ENCODE peak calls at places on chromosomes 6 and 20, in nine cellular contexts. Z is activated CD4-positive, alpha-beta T cell treated with anti-CD3 and anti-CD28 coated beads, Interleukin-2, amount 50 U/mL, for 48 hours; X is PC-3; F is Jurkat, Clone E6-1; W is testis; Y is ELR; D is CD8-positive, alpha-beta memory T cell; M is stimulated activated CD4-positive, alpha-beta T cell treated with anti-CD3 and anti-CD28 coated beads, Interleukin-15, amount 100 ng/mL, for 48 hours; R is progenitor cell of endocrine pancreas. A is an unnamed sample.

GRCh38 chr6:12766365-12766764 is 49.8 kb downstream of the PHACTR1 start:
- DNase-seq in Y (no peak), W (no peak), M (no peak), D (no peak), F (no peak), X (no peak), Z (no peak), R (no peak), A (no peak)

GRCh38 chr6:35209622-35210289 is 4.0 kb upstream of the SCUBE3 start:
- DNase-seq in D (no peak), M (no peak), R (no peak), Y (no peak), X (peak), Z (no peak), W (no peak), F (no peak), A (no peak)

GRCh38 chr6:53411451-53411850 is 62.7 kb upstream of the ELOVL5 start:
- DNase-seq in M (no peak), D (no peak), X (peak), Z (no peak), R (no peak), Y (peak), F (no peak), W (no peak), A (no peak)

GRCh38 chr6:4914412-4915159 is 89.3 kb downstream of the RPP40 start:
- DNase-seq in R (no peak), F (peak), W (no peak), D (no peak), Z (peak), M (no peak), X (peak), Y (peak), A (no peak)

GRCh38 chr6:33963351-33963750 is 159.5 kb upstream of the MLN start:
- DNase-seq in D (no peak), F (no peak), R (no peak), M (no peak), Y (no peak), Z (no peak), W (no peak), X (no peak), A (no peak)

GRCh38 chr6:17705428-17705777 is 1.3 kb downstream of the NUP153 start:
- DNase-seq in R (no peak), D (no peak), M (no peak), F (no peak), X (peak), Z (no peak), W (no peak), Y (peak), A (peak)

GRCh38 chr6:124962617-124963415 is 579 bp downstream of the RNF217 start:
- DNase-seq in M (no peak), R (peak), F (no peak), W (peak), X (peak), Z (peak), Y (peak), D (no peak), A (peak)

GRCh38 chr6:22828179-22829062 is 259.1 kb downstream of the HDGFL1 start:
- DNase-seq in D (no peak), R (peak), Y (peak), M (no peak), F (peak), Z (no peak), W (peak), X (peak), A (peak)

GRCh38 chr6:18262812-18263560 is 1.3 kb downstream of the DEK start:
- DNase-seq in W (no peak), D (peak), Z (peak), R (no peak), M (peak), F (peak), X (peak), Y (peak), A (peak)

GRCh38 chr20:12243327-12243726 is 325.6 kb downstream of the BTBD3 start:
- DNase-seq in W (peak), F (no peak), Z (no peak), R (no peak), D (no peak), Y (no peak), M (no peak), X (no peak), A (no peak)

GRCh38 chr6:143368426-143368825 is 82.1 kb downstream of the ADAT2 start:
- DNase-seq in W (no peak), X (peak), M (peak), Y (peak), D (no peak), Z (peak), R (no peak), F (no peak), A (no peak)

GRCh38 chr6:18447552-18447951 is 60.4 kb downstream of the RNF144B start:
- DNase-seq in F (no peak), M (no peak), R (no peak), D (no peak), W (no peak), Y (peak), X (no peak), Z (no peak), A (no peak)

GRCh38 chr6:116766506-116767176 is 1.1 kb upstream of the FAM162B start:
- DNase-seq in X (no peak), D (no peak), Y (no peak), Z (no peak), W (no peak), R (no peak), M (no peak), F (no peak), A (no peak)

GRCh38 chr6:55379895-55380294 is 52.6 kb downstream of the GFRAL start:
- DNase-seq in F (no peak), W (no peak), Y (peak), M (no peak), R (no peak), Z (no peak), D (no peak), X (no peak), A (no peak)

GRCh38 chr6:15200087-15200486 is 45.8 kb upstream of the JARID2 start:
- DNase-seq in M (no peak), F (no peak), Y (no peak), R (no peak), D (no peak), X (no peak), Z (no peak), W (no peak), A (no peak)

GRCh38 chr6:125267806-125268523 is 33.8 kb downstream of the HDDC2 start:
- DNase-seq in F (no peak), X (peak), Y (no peak), D (no peak), W (no peak), Z (no peak), M (no peak), R (no peak), A (peak)

GRCh38 chr6:41785689-41786450 is 1.6 kb upstream of the TOMM6 start:
- DNase-seq in Z (peak), M (no peak), X (no peak), Y (peak), W (peak), F (no peak), R (no peak), D (no peak), A (peak)

GRCh38 chr20:31712112-31712553 is 10.5 kb downstream of the BCL2L1 start:
- DNase-seq in W (peak), D (no peak), Y (no peak), F (no peak), X (peak), M (no peak), Z (no peak), R (no peak), A (peak)

GRCh38 chr6:96520039-96520850 is 1.4 kb upstream of the UFL1 start:
- DNase-seq in W (no peak), F (no peak), Z (no peak), X (peak), M (no peak), D (no peak), Y (peak), R (no peak), A (no peak)

GRCh38 chr20:41984031-41984430 is 365.9 kb upstream of the CHD6 start:
- DNase-seq in X (no peak), M (no peak), F (no peak), D (no peak), W (no peak), Z (no peak), Y (no peak), R (no peak), A (no peak)

GRCh38 chr20:22687676-22688360 is 103.4 kb upstream of the FOXA2 start:
- DNase-seq in F (no peak), R (no peak), X (no peak), Y (no peak), W (no peak), M (no peak), Z (no peak), D (no peak), A (no peak)

GRCh38 chr20:58746551-58747399 is 54.2 kb downstream of the NPEPL1 start:
- DNase-seq in D (no peak), Y (no peak), W (no peak), R (no peak), F (no peak), Z (no peak), X (no peak), M (no peak), A (no peak)

GRCh38 chr20:4322499-4322898 is 307.1 kb upstream of the RNF24 start:
- DNase-seq in R (no peak), D (no peak), X (no peak), Z (no peak), M (no peak), Y (no peak), W (no peak), F (no peak), A (no peak)

GRCh38 chr6:100370265-100370664 is 94.5 kb downstream of the SIM1 start:
- DNase-seq in Z (no peak), D (no peak), X (peak), M (no peak), Y (peak), R (no peak), W (no peak), F (peak), A (no peak)

GRCh38 chr6:149065658-149066556 is 251.6 kb upstream of the TAB2 start:
- DNase-seq in M (peak), D (peak), R (no peak), W (no peak), Z (peak), X (no peak), Y (no peak), F (peak), A (no peak)

GRCh38 chr6:37551002-37551401 is 51.3 kb upstream of the CCDC167 start:
- DNase-seq in W (no peak), D (no peak), R (no peak), M (no peak), X (no peak), Y (no peak), F (no peak), Z (no peak), A (no peak)

GRCh38 chr20:137668-138131 is 4.7 kb upstream of the DEFB126 start:
- DNase-seq in M (no peak), R (no peak), D (no peak), W (peak), X (peak), Z (peak), F (peak), Y (peak), A (no peak)

A was measured in thyroid gland.